ENCODE peak calls at places on chromosomes 1 and 21, in eight cellular contexts. Z is lung, K is upper lobe of left lung, S is pancreas, N is lower lobe of right lung, F is body of pancreas, M is heart right ventricle, I is PC-3. V is an unnamed sample.

GRCh38 chr1:2561898-2562895 is 6.0 kb downstream of the TNFRSF14 start:
- ATAC-seq in Z (no peak), K (no peak), S (no peak), N (no peak), F (no peak), M (no peak), I (no peak), V (no peak)

GRCh38 chr1:12339410-12339809 is 109.6 kb downstream of the VPS13D start:
- ATAC-seq in Z (no peak), K (no peak), S (peak), N (no peak), F (no peak), M (peak), I (peak), V (no peak)

GRCh38 chr1:60916178-60916577 is 166.2 kb upstream of the NFIA start:
- ATAC-seq in Z (no peak), K (no peak), S (no peak), N (no peak), F (no peak), M (peak), I (no peak), V (no peak)

GRCh38 chr21:30719401-30719800 is 824 bp upstream of the KRTAP21-3 start:
- ATAC-seq in Z (no peak), K (no peak), S (no peak), N (no peak), F (no peak), M (no peak), I (peak), V (no peak)

GRCh38 chr1:9596419-9597123 is 7.9 kb downstream of the TMEM201 start:
- ATAC-seq in Z (no peak), K (no peak), S (no peak), N (no peak), F (peak), M (no peak), I (no peak), V (peak)

GRCh38 chr1:119659628-119660027 is 11.6 kb upstream of the ZNF697 start:
- ATAC-seq in Z (peak), K (peak), S (peak), N (peak), F (peak), M (peak), I (no peak), V (peak)

GRCh38 chr1:42978317-42979036 is 19.8 kb upstream of the SLC2A1 start:
- ATAC-seq in Z (no peak), K (no peak), S (no peak), N (no peak), F (no peak), M (no peak), I (no peak), V (no peak)

GRCh38 chr1:3320246-3321152 is 134.0 kb upstream of the ARHGEF16 start:
- ATAC-seq in Z (no peak), K (no peak), S (peak), N (no peak), F (peak), M (no peak), I (peak), V (no peak)

GRCh38 chr1:156643266-156644092 is 1.6 kb downstream of the BCAN start:
- ATAC-seq in Z (no peak), K (no peak), S (no peak), N (peak), F (no peak), M (no peak), I (no peak), V (no peak)

GRCh38 chr1:18554597-18554996 is 73.9 kb downstream of the KLHDC7A start:
- ATAC-seq in Z (no peak), K (no peak), S (no peak), N (no peak), F (no peak), M (no peak), I (no peak), V (no peak)

GRCh38 chr1:168400139-168400538 is 119.5 kb downstream of the TBX19 start:
- ATAC-seq in Z (no peak), K (no peak), S (no peak), N (no peak), F (no peak), M (no peak), I (no peak), V (no peak)

GRCh38 chr1:54571326-54571725 is 23.3 kb downstream of the ACOT11 start:
- ATAC-seq in Z (no peak), K (no peak), S (no peak), N (peak), F (no peak), M (no peak), I (no peak), V (no peak)

GRCh38 chr1:30977105-30977504 is 68.5 kb upstream of the SDC3 start:
- ATAC-seq in Z (no peak), K (no peak), S (peak), N (no peak), F (peak), M (no peak), I (peak), V (no peak)

GRCh38 chr1:241918879-241919278 is 38.7 kb upstream of the BECN2 start:
- ATAC-seq in Z (no peak), K (peak), S (peak), N (no peak), F (no peak), M (peak), I (peak), V (no peak)

GRCh38 chr1:56525463-56526155 is 53.8 kb downstream of the PLPP3 start:
- ATAC-seq in Z (peak), K (peak), S (peak), N (peak), F (no peak), M (peak), I (peak), V (peak)

GRCh38 chr1:154609398-154610380 is 1.7 kb upstream of the ADAR start:
- ATAC-seq in Z (no peak), K (no peak), S (no peak), N (no peak), F (no peak), M (no peak), I (peak), V (no peak)

GRCh38 chr1:151494741-151495281 is 16.4 kb upstream of the CGN start:
- ATAC-seq in Z (peak), K (peak), S (peak), N (peak), F (peak), M (no peak), I (peak), V (no peak)

GRCh38 chr1:100455478-100456072 is 82.4 kb upstream of the GPR88 start:
- ATAC-seq in Z (no peak), K (no peak), S (no peak), N (no peak), F (no peak), M (no peak), I (no peak), V (no peak)

GRCh38 chr1:115074839-115075534 is 14.3 kb downstream of the TSPAN2 start:
- ATAC-seq in Z (no peak), K (no peak), S (no peak), N (no peak), F (no peak), M (no peak), I (no peak), V (no peak)

GRCh38 chr1:174110053-174110452 is 49.3 kb upstream of the RABGAP1L start:
- ATAC-seq in Z (no peak), K (no peak), S (no peak), N (no peak), F (no peak), M (no peak), I (no peak), V (no peak)

GRCh38 chr1:87291107-87291506 is 37.6 kb upstream of the LMO4 start:
- ATAC-seq in Z (no peak), K (no peak), S (no peak), N (no peak), F (no peak), M (no peak), I (no peak), V (no peak)

GRCh38 chr1:55244476-55245109 is 29.4 kb upstream of the USP24 start:
- ATAC-seq in Z (no peak), K (peak), S (peak), N (peak), F (peak), M (peak), I (no peak), V (no peak)

GRCh38 chr1:165109013-165109412 is 247.5 kb downstream of the LMX1A start:
- ATAC-seq in Z (no peak), K (no peak), S (no peak), N (no peak), F (no peak), M (no peak), I (no peak), V (no peak)

GRCh38 chr1:15975358-15975804 is 520 bp downstream of the ZBTB17 start:
- ATAC-seq in Z (peak), K (peak), S (peak), N (peak), F (peak), M (peak), I (peak), V (peak)
- TF ChIP-seq CTCF in Z (no peak), K (no peak), S (no peak), N (no peak), F (no peak), M (no peak), I (no peak), V (no peak)

GRCh38 chr1:185931438-185931837 is 197.2 kb downstream of the HMCN1 start:
- ATAC-seq in Z (no peak), K (no peak), S (no peak), N (no peak), F (no peak), M (no peak), I (no peak), V (no peak)

GRCh38 chr1:185929759-185930158 is 195.6 kb downstream of the HMCN1 start:
- ATAC-seq in Z (peak), K (no peak), S (no peak), N (no peak), F (no peak), M (no peak), I (no peak), V (no peak)

GRCh38 chr1:185920602-185921001 is 186.4 kb downstream of the HMCN1 start:
- ATAC-seq in Z (peak), K (no peak), S (no peak), N (no peak), F (no peak), M (no peak), I (no peak), V (no peak)

DNA sequence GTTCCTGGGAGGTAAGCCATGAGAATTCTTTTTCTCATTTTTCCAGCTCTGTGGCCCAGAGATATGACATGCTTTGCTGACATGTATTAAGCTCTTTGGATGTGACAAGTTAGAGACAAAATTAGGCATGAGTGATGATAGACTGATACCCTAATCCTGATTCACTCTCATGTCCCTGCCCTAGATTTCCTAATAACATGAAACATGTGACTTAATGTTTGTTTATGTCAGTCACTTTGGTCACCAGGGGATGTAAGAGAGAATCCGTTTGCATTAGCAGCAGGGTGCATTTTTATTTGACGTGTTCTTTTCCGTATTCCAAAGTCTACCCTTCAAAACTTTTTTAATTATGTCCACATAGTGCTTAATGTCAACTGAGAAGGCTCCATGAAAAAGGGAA is 192.4 kb downstream of the HMCN1 start:
- ATAC-seq in Z (no peak), K (peak), S (no peak), N (peak), F (no peak), M (no peak), I (no peak), V (peak)
- H3K27ac ChIP-seq in Z (no peak), K (no peak), S (no peak), N (peak), F (no peak), M (no peak), I (no peak), V (peak)

DNA sequence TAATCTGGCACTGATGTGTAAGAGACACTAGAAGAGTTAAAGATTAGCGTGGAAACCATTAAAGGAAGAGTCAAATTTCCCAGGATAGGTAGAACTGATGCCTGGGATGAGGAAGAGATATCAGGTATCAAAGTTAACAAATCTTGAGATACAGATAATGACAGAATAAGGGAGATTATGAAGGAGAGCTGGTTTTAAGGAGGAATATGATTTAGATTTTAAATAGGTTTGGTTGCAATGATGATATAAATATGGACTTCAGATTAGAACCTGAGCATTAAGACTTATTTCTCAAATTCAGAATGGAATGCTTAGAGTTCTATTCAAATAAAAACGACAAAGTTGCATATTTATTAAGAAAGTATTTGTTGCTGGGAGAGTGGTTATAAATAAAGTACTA is 26.2 kb downstream of the MAGI3 start:
- ATAC-seq in Z (no peak), K (no peak), S (peak), N (no peak), F (no peak), M (no peak), I (no peak), V (no peak)
- TF ChIP-seq CTCF in Z (no peak), K (no peak), S (no peak), N (no peak), F (no peak), M (no peak), I (no peak), V (no peak)

DNA sequence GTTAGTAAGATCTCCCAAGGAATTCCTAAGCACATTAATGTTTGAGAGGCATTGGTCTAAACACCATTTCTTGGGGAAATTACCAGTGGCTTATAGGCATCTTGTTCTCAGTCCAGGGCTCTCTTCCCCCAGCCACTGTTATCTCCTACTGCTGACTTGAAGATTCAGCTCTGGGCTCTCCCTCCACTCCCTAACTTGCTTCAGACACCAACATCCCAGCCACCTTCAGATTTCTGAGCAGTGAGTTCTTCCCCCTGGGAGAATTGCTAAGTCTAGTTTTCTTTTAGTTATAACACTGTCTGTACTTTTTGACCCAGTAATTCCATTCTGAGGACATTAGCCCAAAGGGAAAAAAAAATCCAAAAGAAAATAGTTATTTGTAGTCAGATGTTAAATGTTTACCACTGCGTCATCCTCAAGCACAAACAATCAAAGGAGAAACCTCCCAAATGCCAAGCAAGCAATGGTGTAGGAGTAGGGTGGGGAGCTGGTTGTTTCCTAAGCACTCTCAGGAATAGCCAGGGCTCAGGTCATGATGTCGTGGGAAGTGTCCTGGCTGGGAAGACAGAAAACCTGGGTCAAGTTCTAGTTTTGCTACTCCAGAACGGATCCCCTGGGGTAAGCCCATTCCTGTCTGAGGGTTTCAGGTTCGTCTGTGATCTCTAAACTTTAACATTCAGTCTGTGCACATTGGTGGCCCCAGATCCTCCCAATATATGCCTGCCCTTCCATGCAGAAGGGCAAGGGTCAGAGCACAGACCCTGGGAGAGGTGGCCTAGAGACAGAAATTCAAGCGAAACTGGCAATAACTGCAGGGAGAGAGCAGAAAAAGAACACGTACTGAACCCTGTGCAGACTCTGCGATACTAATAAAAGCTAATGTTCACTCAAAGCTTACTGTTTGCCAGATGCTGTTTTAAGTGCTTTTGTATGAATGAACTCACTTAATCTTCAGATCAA is 191.1 kb upstream of the FGGY start:
- ATAC-seq in Z (no peak), K (peak), S (peak), N (no peak), F (peak), M (peak), I (no peak), V (peak)
- H3K27ac ChIP-seq in Z (no peak), K (no peak), S (no peak), N (no peak), F (no peak), M (peak), I (no peak), V (peak)

GRCh38 chr1:39826583-39826982 is 37.9 kb upstream of the BMP8B start:
- ATAC-seq in Z (no peak), K (no peak), S (no peak), N (no peak), F (no peak), M (no peak), I (no peak), V (no peak)
- TF ChIP-seq CTCF in Z (no peak), K (no peak), S (no peak), N (no peak), F (no peak), M (no peak), I (no peak), V (no peak)

DNA sequence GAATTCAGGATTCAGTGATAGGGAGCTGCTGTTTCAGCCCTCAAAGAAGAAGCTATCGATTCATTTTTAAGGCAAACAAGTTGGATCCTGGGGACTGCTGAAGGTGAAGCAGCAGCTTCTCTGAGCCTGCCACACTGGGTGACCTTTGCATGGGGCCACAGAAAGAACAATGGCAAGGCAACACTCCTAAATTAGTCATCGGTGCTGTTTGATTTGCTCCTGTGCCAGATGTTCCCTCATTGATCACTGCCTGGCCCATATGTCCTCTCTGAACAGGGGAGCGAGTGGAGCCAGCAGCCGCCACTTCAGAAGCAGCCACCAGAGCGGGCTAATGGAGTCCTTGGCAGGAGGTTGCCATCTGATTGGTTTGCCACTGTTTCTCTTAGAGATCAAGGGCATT is 391.5 kb downstream of the NTNG1 start:
- ATAC-seq in Z (no peak), K (no peak), S (peak), N (no peak), F (peak), M (no peak), I (no peak), V (no peak)
- H3K27ac ChIP-seq in Z (no peak), K (no peak), S (no peak), N (no peak), F (no peak), M (no peak), I (no peak), V (no peak)

GRCh38 chr1:153353226-153353947 is 4.3 kb upstream of the S100A9 start:
- ATAC-seq in Z (no peak), K (no peak), S (no peak), N (no peak), F (no peak), M (no peak), I (no peak), V (no peak)
- TF ChIP-seq CTCF in Z (no peak), K (no peak), S (no peak), N (no peak), F (no peak), M (no peak), I (peak), V (no peak)

GRCh38 chr21:29176721-29177120 is 46.3 kb downstream of the MAP3K7CL start:
- ATAC-seq in Z (no peak), K (no peak), S (no peak), N (no peak), F (no peak), M (no peak), I (no peak), V (no peak)
- H3K27ac ChIP-seq in Z (no peak), K (no peak), S (no peak), N (no peak), F (peak), M (peak), I (no peak), V (no peak)

GRCh38 chr1:177817969-177818872 is 151.6 kb downstream of the SEC16B start:
- ATAC-seq in Z (no peak), K (no peak), S (peak), N (no peak), F (no peak), M (no peak), I (no peak), V (no peak)

GRCh38 chr1:177825276-177825903 is 144.5 kb downstream of the SEC16B start:
- ATAC-seq in Z (no peak), K (no peak), S (no peak), N (no peak), F (no peak), M (no peak), I (no peak), V (no peak)

GRCh38 chr1:177824508-177824982 is 145.3 kb downstream of the SEC16B start:
- ATAC-seq in Z (no peak), K (peak), S (no peak), N (no peak), F (no peak), M (no peak), I (no peak), V (no peak)

GRCh38 chr1:177820213-177820612 is 149.6 kb downstream of the SEC16B start:
- ATAC-seq in Z (no peak), K (no peak), S (no peak), N (no peak), F (no peak), M (no peak), I (no peak), V (no peak)
- TF ChIP-seq CTCF in Z (no peak), K (no peak), S (no peak), N (no peak), F (no peak), M (no peak), I (no peak), V (no peak)